ENCODE peak calls at places on chromosomes 6 and 20, in six cellular contexts. F is transverse colon, E is psoas muscle, J is RWPE1, M is progenitor cell of endocrine pancreas, S is tibial artery. B is an unnamed sample.

GRCh38 chr20:53829706-53830521 is 236.3 kb upstream of the ZNF217 start:
- DNase-seq in J (peak; percentile 17), F (peak; percentile 36), S (no peak), E (no peak), M (no peak), B (no peak)

GRCh38 chr20:54054516-54054915 is 15.9 kb downstream of the BCAS1 start:
- DNase-seq in M (no peak), E (no peak), J (no peak), S (no peak), F (peak; percentile 36), B (no peak)

GRCh38 chr20:36066777-36067176 is 87.8 kb upstream of the EPB41L1 start:
- DNase-seq in M (no peak), E (no peak), F (no peak), J (no peak), S (no peak), B (no peak)

GRCh38 chr20:1171461-1172093 is 13.2 kb downstream of the TMEM74B start:
- DNase-seq in F (no peak), M (peak; percentile 61), S (no peak), J (peak; percentile 49), E (no peak), B (no peak)

GRCh38 chr6:14321992-14322772 is 204.6 kb downstream of the CD83 start:
- DNase-seq in M (no peak), F (peak; percentile 44), J (no peak), E (no peak), S (no peak), B (no peak)

GRCh38 chr6:56380476-56380875 is 133.1 kb upstream of the COL21A1 start:
- DNase-seq in F (no peak), M (no peak), J (no peak), E (no peak), S (no peak), B (no peak)

GRCh38 chr6:111803804-111804203 is 69.4 kb downstream of the FYN start:
- DNase-seq in J (no peak), M (no peak), E (no peak), S (no peak), F (no peak), B (no peak)

GRCh38 chr6:126667728-126668127 is 327.8 kb downstream of the CENPW start:
- DNase-seq in E (no peak), F (no peak), J (no peak), S (no peak), M (no peak), B (no peak)

GRCh38 chr6:113434641-113435040 is 422.5 kb upstream of the MARCKS start:
- DNase-seq in M (no peak), S (no peak), J (no peak), E (no peak), F (no peak), B (no peak)

GRCh38 chr20:45372241-45372640 is 5.9 kb downstream of the TP53TG5 start:
- DNase-seq in F (no peak), M (no peak), J (no peak), E (no peak), S (no peak), B (no peak)

GRCh38 chr20:15491564-15491963 is 1081.7 kb downstream of the KIF16B start:
- DNase-seq in E (no peak), J (no peak), S (no peak), F (no peak), M (no peak), B (no peak)

GRCh38 chr6:104161960-104162669 is 697.6 kb downstream of the HACE1 start:
- DNase-seq in E (peak; percentile 46), M (no peak), J (no peak), S (peak; percentile 32), F (no peak), B (no peak)

GRCh38 chr6:31556312-31556711 is 8.9 kb downstream of the NFKBIL1 start:
- DNase-seq in S (no peak), E (no peak), F (no peak), M (no peak), J (no peak), B (no peak)

GRCh38 chr6:12291083-12291784 is 1.1 kb downstream of the EDN1 start:
- DNase-seq in S (no peak), J (no peak), M (no peak), E (no peak), F (no peak), B (no peak)

GRCh38 chr6:106974337-106974998 is at the start of gene CD24:
- DNase-seq in E (no peak), M (peak; percentile 89), S (no peak), F (peak; percentile 83), J (peak; percentile 51), B (no peak)

GRCh38 chr20:50645253-50646068 is 45.9 kb downstream of the RIPOR3 start:
- DNase-seq in J (peak; percentile 100), E (peak; percentile 89), M (peak; percentile 50), S (peak; percentile 79), F (peak; percentile 71), B (no peak)
- TF ChIP-seq CTCF in J (no peak), E (no peak), M (no peak), S (no peak), F (no peak), B (no peak)

DNA sequence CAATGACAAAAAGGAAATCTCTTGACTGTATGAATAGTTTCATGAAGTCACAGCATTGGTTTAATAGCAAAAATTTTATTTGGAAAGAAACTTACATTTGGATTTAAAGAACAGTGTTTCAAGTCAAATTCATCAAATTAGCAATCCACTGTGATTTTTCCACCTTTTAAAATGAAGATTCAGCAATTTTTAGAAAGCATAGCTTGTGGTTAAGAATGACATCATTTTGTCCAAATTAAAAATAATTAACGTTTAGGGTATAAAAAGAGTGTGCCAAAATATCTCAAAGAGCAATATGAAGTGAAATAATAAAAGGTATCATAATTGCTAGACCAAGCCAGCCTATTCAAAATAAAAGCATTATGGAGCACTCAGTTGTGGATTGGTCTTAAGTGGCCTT is 114.6 kb downstream of the PAX1 start:
- DNase-seq in E (no peak), S (no peak), J (no peak), F (no peak), M (no peak), B (no peak)
- TF ChIP-seq CTCF in E (no peak), S (no peak), J (no peak), F (no peak), M (no peak), B (no peak)

GRCh38 chr20:32535316-32535952 is 49.7 kb downstream of the NOL4L start:
- DNase-seq in M (no peak), J (no peak), E (no peak), F (no peak), S (no peak), B (no peak)
- TF ChIP-seq CTCF in M (no peak), J (no peak), E (no peak), F (no peak), S (no peak), B (no peak)

DNA sequence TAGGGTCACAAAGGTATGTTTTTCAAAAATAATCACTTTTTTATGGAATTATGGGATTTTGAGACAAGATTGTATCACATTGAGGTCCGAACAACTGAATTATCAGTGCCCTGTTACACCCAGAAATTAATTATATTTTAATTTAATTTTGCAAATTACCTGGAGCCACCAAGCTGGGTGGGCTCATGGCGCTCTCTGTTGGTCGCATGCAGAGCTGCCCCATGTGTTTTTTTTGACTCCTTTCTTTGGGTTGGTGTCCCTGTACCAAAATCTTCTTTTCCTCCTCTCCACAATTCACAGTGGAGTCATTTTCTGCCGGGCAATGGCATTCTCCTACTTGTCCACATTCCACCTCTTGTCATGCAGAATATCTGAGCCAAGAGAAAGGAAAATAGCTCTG is 38.9 kb upstream of the FRMD1 start:
- DNase-seq in J (no peak), S (no peak), F (no peak), E (no peak), M (no peak), B (no peak)
- TF ChIP-seq CTCF in J (no peak), S (no peak), F (peak; percentile 45), E (peak; percentile 44), M (peak; percentile 59), B (no peak)

GRCh38 chr6:25792016-25792415 is 37.5 kb downstream of the SLC17A4 start:
- DNase-seq in S (no peak), E (no peak), J (no peak), M (no peak), F (no peak), B (no peak)

GRCh38 chr6:25789475-25789874 is 34.9 kb downstream of the SLC17A4 start:
- DNase-seq in J (no peak), E (no peak), M (no peak), S (no peak), F (no peak), B (no peak)

GRCh38 chr6:25787469-25787868 is 32.9 kb downstream of the SLC17A4 start:
- DNase-seq in F (no peak), M (no peak), J (no peak), E (no peak), S (no peak), B (no peak)

GRCh38 chr6:25793970-25794369 is 37.9 kb downstream of the SLC17A1 start:
- DNase-seq in J (no peak), M (no peak), E (no peak), F (no peak), S (no peak), B (no peak)

GRCh38 chr6:25788305-25788922 is 33.9 kb downstream of the SLC17A4 start:
- DNase-seq in E (peak; percentile 54), S (peak; percentile 24), F (peak; percentile 60), M (no peak), J (peak; percentile 33), B (no peak)
- TF ChIP-seq CTCF in E (peak; percentile 27), S (peak; percentile 34), F (peak; percentile 55), M (peak; percentile 35), J (peak; percentile 23), B (peak; percentile 47)

DNA sequence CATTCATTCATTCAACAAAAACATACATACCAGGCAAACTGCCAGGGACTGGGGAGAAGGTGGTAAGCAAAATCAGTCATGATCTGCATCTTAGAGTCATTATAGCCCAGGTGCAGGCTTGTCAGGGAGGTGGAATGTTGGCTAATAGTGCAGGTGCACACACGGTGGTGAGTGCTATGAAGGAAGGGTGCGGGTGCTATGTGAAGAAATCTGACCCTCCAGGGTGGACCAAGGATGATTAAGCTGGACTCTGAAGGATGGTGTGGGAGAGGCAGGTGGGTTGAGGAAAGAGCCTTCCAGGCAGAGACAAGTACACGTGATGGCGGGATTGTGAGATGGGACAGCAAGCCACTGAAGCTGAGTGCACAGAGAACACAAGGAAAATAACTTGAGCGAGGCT is 77.4 kb downstream of the B3GAT2 start:
- DNase-seq in F (no peak), M (no peak), J (no peak), S (no peak), E (no peak), B (no peak)
- TF ChIP-seq CTCF in F (no peak), M (no peak), J (no peak), S (no peak), E (no peak), B (no peak)

DNA sequence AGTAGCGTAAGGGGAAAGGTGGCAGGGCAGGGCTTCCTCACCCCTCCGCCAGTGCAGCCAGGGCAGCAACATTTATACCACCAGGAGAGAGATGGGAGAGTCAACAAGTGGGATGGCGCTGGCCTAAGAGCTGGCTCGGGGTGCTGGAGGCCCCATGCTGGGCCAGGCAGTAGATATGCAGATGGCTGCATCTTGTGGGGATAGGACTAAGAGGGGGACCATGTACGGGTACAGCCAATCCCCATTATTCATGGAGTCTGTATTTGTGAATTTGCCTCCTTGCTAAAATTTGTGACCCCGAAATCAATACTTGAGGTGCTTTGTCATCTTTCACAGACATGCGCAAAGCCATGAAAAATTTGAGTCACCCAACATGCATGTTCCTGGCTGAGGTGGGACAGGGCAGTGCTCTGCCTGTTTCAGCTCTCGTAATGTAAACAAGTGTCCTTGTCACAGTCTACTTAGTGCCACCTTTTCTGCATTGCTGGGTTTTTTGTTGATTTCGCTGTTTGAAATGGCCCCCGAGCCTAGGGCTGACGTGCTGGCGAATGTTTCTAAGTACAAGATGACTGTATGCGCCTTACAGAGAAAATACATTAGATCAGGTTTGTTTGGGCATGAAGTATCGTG is 27.5 kb upstream of the TAF8 start:
- DNase-seq in F (no peak), J (no peak), S (no peak), M (no peak), E (no peak), B (no peak)
- TF ChIP-seq CTCF in F (no peak), J (no peak), S (no peak), M (no peak), E (no peak), B (no peak)

B was measured in CD14-positive monocyte.